ENCODE peak calls at places on chromosomes 1 and 21, in six cellular contexts. T is WTC11, X is sigmoid colon, K is left ventricle myocardium inferior, C is mammary epithelial cell, J is lower leg skin. H is an unnamed sample.

GRCh38 chr1:28518745-28519341 is 13.0 kb downstream of the RCC1 start:
- DNase-seq in T (no peak), X (peak), K (no peak), C (peak), J (no peak), H (no peak)

GRCh38 chr1:21927531-21928237 is 9.4 kb downstream of the HSPG2 start:
- DNase-seq in T (no peak), X (peak), K (peak), C (no peak), J (no peak), H (peak)

GRCh38 chr1:184664042-184664659 is 90.5 kb downstream of the EDEM3 start:
- DNase-seq in T (peak), X (peak), K (peak), C (peak), J (peak), H (peak)

GRCh38 chr1:177983087-177983823 is 13.4 kb upstream of the SEC16B start:
- DNase-seq in T (no peak), X (no peak), K (no peak), C (no peak), J (no peak), H (no peak)

GRCh38 chr1:157240495-157241184 is 102.4 kb upstream of the ETV3 start:
- DNase-seq in T (peak), X (no peak), K (no peak), C (no peak), J (no peak), H (no peak)

GRCh38 chr1:147669475-147670318 is 627 bp downstream of the ACP6 start:
- DNase-seq in T (peak), X (peak), K (peak), C (peak), J (peak), H (peak)

GRCh38 chr1:201917362-201918033 is 28.8 kb downstream of the SHISA4 start:
- DNase-seq in T (no peak), X (peak), K (no peak), C (peak), J (no peak), H (peak)

GRCh38 chr1:15678578-15678977 is 5.5 kb upstream of the PLEKHM2 start:
- DNase-seq in T (no peak), X (no peak), K (no peak), C (peak), J (no peak), H (no peak)

GRCh38 chr1:18041685-18042355 is 65.8 kb upstream of the IGSF21 start:
- DNase-seq in T (peak), X (no peak), K (no peak), C (no peak), J (no peak), H (no peak)

GRCh38 chr1:59202455-59202854 is 94.4 kb upstream of the FGGY start:
- DNase-seq in T (no peak), X (no peak), K (no peak), C (no peak), J (no peak), H (no peak)

GRCh38 chr1:199295102-199295501 is 656.3 kb downstream of the PTPRC start:
- DNase-seq in T (no peak), X (no peak), K (no peak), C (no peak), J (no peak), H (no peak)

GRCh38 chr1:23369335-23370013 is at the start of gene ZNF436:
- DNase-seq in T (no peak), X (peak), K (peak), C (peak), J (peak), H (peak)

GRCh38 chr1:81174811-81175476 is 625.8 kb upstream of the ADGRL2 start:
- DNase-seq in T (no peak), X (no peak), K (no peak), C (peak), J (no peak), H (no peak)

GRCh38 chr1:166974647-166975345 is 544 bp downstream of the ILDR2 start:
- DNase-seq in T (no peak), X (no peak), K (no peak), C (no peak), J (no peak), H (no peak)

GRCh38 chr1:203124011-203124410 is 3.5 kb upstream of the ADORA1 start:
- DNase-seq in T (no peak), X (no peak), K (no peak), C (no peak), J (peak), H (no peak)

GRCh38 chr21:35467536-35467935 is 418.4 kb upstream of the RUNX1 start:
- DNase-seq in T (no peak), X (no peak), K (no peak), C (no peak), J (no peak), H (no peak)

GRCh38 chr21:35178812-35179211 is 129.7 kb upstream of the RUNX1 start:
- DNase-seq in T (no peak), X (no peak), K (no peak), C (peak), J (no peak), H (no peak)

GRCh38 chr1:110208916-110209650 is 1.0 kb upstream of the KCNC4 start:
- DNase-seq in T (no peak), X (no peak), K (no peak), C (no peak), J (no peak), H (no peak)

GRCh38 chr1:208135354-208135753 is 108.8 kb downstream of the PLXNA2 start:
- DNase-seq in T (no peak), X (no peak), K (no peak), C (peak), J (no peak), H (no peak)

GRCh38 chr21:36065497-36066036 is 4.3 kb upstream of the CBR1 start:
- DNase-seq in T (no peak), X (no peak), K (no peak), C (peak), J (no peak), H (no peak)

GRCh38 chr1:150971583-150972416 is 2.8 kb downstream of the CERS2 start:
- DNase-seq in T (peak), X (no peak), K (no peak), C (no peak), J (no peak), H (no peak)
- TF ChIP-seq CTCF in T (no peak), X (no peak), K (no peak), C (no peak), J (no peak), H (no peak)

DNA sequence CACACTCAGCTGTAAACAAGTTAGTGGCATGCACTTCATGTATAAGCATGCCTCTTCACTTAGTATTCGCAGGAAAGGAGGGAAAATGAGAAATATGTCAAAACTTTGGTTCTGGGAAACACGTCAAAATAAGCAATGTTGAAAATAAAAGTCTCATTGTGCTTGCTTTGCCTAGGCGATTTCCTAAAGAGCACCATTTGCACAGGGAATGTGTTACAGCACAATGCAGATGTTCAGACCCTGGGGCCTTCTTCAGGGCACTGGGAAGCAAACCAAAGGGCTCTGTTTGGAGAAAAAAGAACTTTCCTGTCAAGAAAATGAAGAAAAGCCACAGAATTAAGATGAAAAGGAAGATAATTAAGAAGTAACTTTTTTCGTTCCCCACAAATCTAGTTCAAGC is 98.6 kb upstream of the PLD5 start:
- DNase-seq in T (no peak), X (no peak), K (no peak), C (peak), J (no peak), H (no peak)
- TF ChIP-seq CTCF in T (no peak), X (no peak), K (no peak), C (no peak), J (no peak), H (no peak)

DNA sequence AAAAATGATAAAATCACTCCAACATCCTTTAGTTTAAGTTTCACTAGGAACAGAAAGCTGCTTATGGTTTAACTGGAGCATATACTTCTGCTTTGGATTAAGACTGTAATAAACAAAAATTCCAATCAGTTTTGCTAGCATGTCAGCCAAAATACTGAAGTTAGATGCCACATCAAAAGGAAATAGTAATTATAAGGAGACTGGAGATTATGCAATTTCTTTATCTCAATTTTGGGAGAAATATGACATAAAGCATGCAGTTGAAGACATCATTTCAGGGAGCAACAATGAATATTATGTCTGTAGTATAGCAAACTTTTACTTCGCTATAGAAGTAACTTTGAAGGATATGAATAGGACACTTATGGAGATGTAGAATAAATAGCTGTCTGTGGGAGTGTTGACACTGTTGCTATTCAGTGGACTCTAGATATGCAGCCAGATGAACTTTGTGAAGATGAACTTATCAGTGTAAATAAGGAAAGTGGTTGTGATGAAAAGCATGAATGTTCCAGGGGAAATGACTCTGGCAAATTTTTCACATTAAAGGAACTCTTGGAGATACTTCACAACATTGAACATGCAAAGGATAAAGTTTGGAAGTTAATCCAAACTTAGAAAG is 107.8 kb downstream of the RABGAP1L start:
- DNase-seq in T (no peak), X (no peak), K (no peak), C (no peak), J (no peak), H (no peak)
- TF ChIP-seq CTCF in T (no peak), X (no peak), K (no peak), C (no peak), J (no peak), H (no peak)

GRCh38 chr1:57520743-57521142 is 96.9 kb upstream of the DAB1 start:
- DNase-seq in T (no peak), X (no peak), K (no peak), C (no peak), J (no peak), H (no peak)
- TF ChIP-seq CTCF in T (no peak), X (no peak), K (no peak), C (no peak), J (no peak), H (no peak)

DNA sequence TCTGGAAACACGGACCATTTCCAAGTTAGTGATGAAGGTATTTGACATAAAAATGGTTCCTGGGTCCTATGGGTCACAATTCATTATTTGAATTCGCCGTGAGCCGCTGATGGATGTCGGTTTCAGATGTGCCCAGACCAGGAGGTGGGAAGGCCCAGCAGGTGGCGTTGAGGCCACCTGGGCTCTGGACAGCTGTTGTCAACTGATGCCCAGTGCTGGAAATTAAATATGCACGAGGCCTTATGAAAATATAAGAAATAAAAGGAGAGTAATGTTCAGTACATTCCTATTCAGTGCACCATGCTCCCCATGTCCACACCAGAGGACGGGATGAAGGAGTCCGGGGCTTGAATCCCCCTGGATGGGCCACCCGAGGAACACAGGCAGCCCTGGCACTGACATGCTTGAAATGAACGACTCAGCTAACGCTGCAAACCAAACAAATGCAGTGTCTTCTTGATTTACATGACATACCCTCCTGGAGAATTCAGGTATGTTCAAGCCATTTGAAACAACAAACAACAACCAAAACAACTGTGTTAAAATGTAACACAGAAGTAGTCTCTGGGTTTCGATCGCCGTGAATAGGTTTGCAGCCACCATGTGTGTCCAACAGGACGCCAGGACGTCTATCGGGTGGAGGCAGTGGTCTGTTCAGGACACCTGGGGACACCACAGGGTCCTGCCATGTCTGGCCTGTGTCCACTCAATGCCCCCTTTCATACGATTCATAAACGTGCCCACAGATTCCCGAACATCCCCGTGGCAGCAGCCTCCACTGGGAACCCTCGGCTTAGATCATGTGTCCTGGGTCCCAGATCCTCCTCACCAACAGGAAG is 6.1 kb downstream of the TFF3 start:
- DNase-seq in T (no peak), X (peak), K (no peak), C (no peak), J (peak), H (no peak)
- TF ChIP-seq CTCF in T (no peak), X (no peak), K (no peak), C (peak), J (no peak), H (no peak)